ENCODE peak calls at places on chromosomes 12 and 14, in six cellular contexts. A is stimulated activated CD8-positive, alpha-beta memory T cell treated with anti-CD3 and anti-CD28 coated beads, Interleukin-2, amount 100 ng/mL, for 1 hour; Y is DMS53; Q is GM04503; K is HAP-1; V is activated CD4-positive, alpha-beta T cell treated with anti-CD3 and anti-CD28 coated beads for 36 hours. Z is an unnamed sample.

GRCh38 chr14:65821224-65821753 is 408.8 kb downstream of the FUT8 start:
- DNase-seq in Y (no peak), Q (no peak), A (no peak), K (no peak), V (no peak), Z (no peak)

GRCh38 chr12:112421363-112421762 is 2.6 kb downstream of the PTPN11 start:
- DNase-seq in A (no peak), Q (no peak), K (no peak), V (no peak), Y (no peak), Z (no peak)

GRCh38 chr14:77025744-77026165 is 2.8 kb downstream of the IRF2BPL start:
- DNase-seq in A (no peak), Y (peak; percentile 69), V (no peak), Q (no peak), K (no peak), Z (no peak)

GRCh38 chr14:75259510-75259855 is 19.1 kb upstream of the FOS start:
- DNase-seq in A (no peak), Q (no peak), Y (peak; percentile 86), V (no peak), K (no peak), Z (no peak)

GRCh38 chr14:29789475-29789874 is 138.2 kb downstream of the PRKD1 start:
- DNase-seq in V (no peak), A (no peak), K (no peak), Y (no peak), Q (no peak), Z (no peak)

GRCh38 chr12:31019561-31020308 is 53.9 kb upstream of the DDX11 start:
- DNase-seq in Q (no peak), A (no peak), K (no peak), V (no peak), Y (no peak), Z (no peak)

GRCh38 chr14:52547526-52547925 is 4.8 kb downstream of the TXNDC16 start:
- DNase-seq in A (no peak), Y (no peak), K (no peak), Q (no peak), V (no peak), Z (no peak)

GRCh38 chr12:105982022-105982421 is 156.7 kb downstream of the NUAK1 start:
- DNase-seq in Q (no peak), K (no peak), A (no peak), Y (peak; percentile 77), V (no peak), Z (no peak)

GRCh38 chr12:24066865-24067264 is 117.4 kb upstream of the SOX5 start:
- DNase-seq in Q (no peak), V (no peak), A (no peak), Y (peak; percentile 64), K (no peak), Z (peak; percentile 2)

GRCh38 chr12:31029466-31029865 is 44.2 kb upstream of the DDX11 start:
- DNase-seq in V (no peak), Q (no peak), Y (no peak), K (no peak), A (no peak), Z (no peak)

GRCh38 chr12:20220339-20220738 is 148.0 kb upstream of the PDE3A start:
- DNase-seq in K (peak; percentile 32), V (no peak), Q (peak; percentile 3), Y (peak; percentile 74), A (no peak), Z (peak; percentile 38)

GRCh38 chr12:49092086-49092815 is 2.4 kb downstream of the DHH start:
- DNase-seq in K (peak; percentile 78), A (no peak), V (peak; percentile 81), Q (no peak), Y (peak; percentile 58), Z (no peak)

GRCh38 chr14:60647081-60647836 is 2.0 kb downstream of the SIX1 start:
- DNase-seq in Y (peak; percentile 76), K (no peak), V (peak; percentile 33), A (no peak), Q (no peak), Z (no peak)

GRCh38 chr14:92647499-92648279 is 100.7 kb downstream of the LGMN start:
- DNase-seq in A (no peak), V (no peak), K (no peak), Y (no peak), Q (no peak), Z (peak; percentile 45)

Z was measured in HS-27A.